ENCODE peak calls at places on chromosome 1, in four cellular contexts. K, Z, W and C are unnamed samples.

GRCh38 chr1:195584870-195585624 is 1023.2 kb downstream of the KCNT2 start:
- DNase-seq in K (no peak), Z (peak; percentile 31), W (no peak), C (no peak)

GRCh38 chr1:111851552-111851951 is 95.9 kb downstream of the DDX20 start:
- DNase-seq in K (no peak), Z (no peak), W (no peak), C (no peak)

GRCh38 chr1:230191079-230191478 is 124.0 kb downstream of the GALNT2 start:
- DNase-seq in K (peak; percentile 74), Z (no peak), W (no peak), C (no peak)

GRCh38 chr1:17307946-17308345 is at the start of gene PADI4:
- DNase-seq in K (peak; percentile 82), Z (no peak), W (no peak), C (no peak)

GRCh38 chr1:156807627-156808026 is 9.0 kb downstream of the SH2D2A start:
- DNase-seq in K (no peak), Z (no peak), W (no peak), C (no peak)

GRCh38 chr1:233509596-233509995 is 104.3 kb upstream of the KCNK1 start:
- DNase-seq in K (no peak), Z (no peak), W (no peak), C (no peak)

GRCh38 chr1:244011251-244011650 is 39.8 kb upstream of the ZBTB18 start:
- DNase-seq in K (no peak), Z (no peak), W (no peak), C (no peak)

GRCh38 chr1:4778056-4778455 is 123.6 kb downstream of the AJAP1 start:
- DNase-seq in K (peak; percentile 50), Z (no peak), W (no peak), C (peak; percentile 2)

GRCh38 chr1:26138974-26139558 is 19.8 kb upstream of the FAM110D start:
- DNase-seq in K (peak; percentile 67), Z (no peak), W (no peak), C (no peak)

GRCh38 chr1:6473974-6474814 is 8.2 kb upstream of the TNFRSF25 start:
- DNase-seq in K (no peak), Z (no peak), W (no peak), C (no peak)

GRCh38 chr1:66982561-66983285 is 57.9 kb downstream of the MIER1 start:
- DNase-seq in K (no peak), Z (no peak), W (peak; percentile 12), C (no peak)

GRCh38 chr1:93814795-93815737 is 63.9 kb downstream of the DNTTIP2 start:
- DNase-seq in K (peak; percentile 46), Z (no peak), W (no peak), C (no peak)

GRCh38 chr1:228004331-228004871 is 2.4 kb upstream of the WNT3A start:
- DNase-seq in K (peak; percentile 75), Z (peak; percentile 15), W (peak; percentile 33), C (peak; percentile 12)

GRCh38 chr1:159000627-159001026 is 9.1 kb upstream of the IFI16 start:
- DNase-seq in K (peak; percentile 15), Z (peak; percentile 10), W (no peak), C (no peak)

GRCh38 chr1:28028873-28029654 is 59.3 kb downstream of the EYA3 start:
- DNase-seq in K (no peak), Z (no peak), W (no peak), C (no peak)

GRCh38 chr1:182299728-182300581 is 91.6 kb downstream of the GLUL start:
- DNase-seq in K (peak; percentile 98), Z (no peak), W (peak; percentile 78), C (no peak)

GRCh38 chr1:2492091-2492490 is 16.0 kb downstream of the PLCH2 start:
- DNase-seq in K (no peak), Z (no peak), W (no peak), C (no peak)

GRCh38 chr1:1084372-1085170 is 10.5 kb upstream of the RNF223 start:
- DNase-seq in K (no peak), Z (no peak), W (no peak), C (no peak)

GRCh38 chr1:180927348-180927747 is 14.7 kb downstream of the KIAA1614 start:
- DNase-seq in K (no peak), Z (no peak), W (peak; percentile 28), C (no peak)

GRCh38 chr1:79633456-79633855 is 626.9 kb upstream of the ADGRL4 start:
- DNase-seq in K (no peak), Z (no peak), W (no peak), C (no peak)

DNA sequence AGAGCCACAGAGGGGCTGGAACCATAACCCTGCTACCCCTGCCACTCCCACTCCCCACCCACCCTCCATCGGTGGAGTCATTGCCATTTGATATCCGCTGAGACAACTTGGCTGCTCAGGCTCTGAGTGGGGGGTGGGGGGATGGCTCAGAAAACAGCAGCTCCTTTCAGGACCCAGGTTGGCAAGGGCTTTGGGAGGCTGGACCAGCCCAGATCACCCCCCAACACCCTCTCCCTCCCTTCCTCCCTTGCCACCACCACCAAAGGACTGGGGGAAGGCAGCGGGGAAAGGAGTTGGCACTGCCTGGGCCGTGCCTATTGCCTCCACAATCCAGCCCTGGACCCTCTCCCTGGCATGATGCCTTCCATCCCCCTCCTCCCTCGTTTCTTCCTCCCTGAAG is 1.7 kb downstream of the KCNJ10 start:
- DNase-seq in K (no peak), Z (no peak), W (no peak), C (no peak)
- H3K27ac ChIP-seq in K (no peak overlapping the region), Z (no peak overlapping the region), W (no peak overlapping the region), C (no peak overlapping the region)

DNA sequence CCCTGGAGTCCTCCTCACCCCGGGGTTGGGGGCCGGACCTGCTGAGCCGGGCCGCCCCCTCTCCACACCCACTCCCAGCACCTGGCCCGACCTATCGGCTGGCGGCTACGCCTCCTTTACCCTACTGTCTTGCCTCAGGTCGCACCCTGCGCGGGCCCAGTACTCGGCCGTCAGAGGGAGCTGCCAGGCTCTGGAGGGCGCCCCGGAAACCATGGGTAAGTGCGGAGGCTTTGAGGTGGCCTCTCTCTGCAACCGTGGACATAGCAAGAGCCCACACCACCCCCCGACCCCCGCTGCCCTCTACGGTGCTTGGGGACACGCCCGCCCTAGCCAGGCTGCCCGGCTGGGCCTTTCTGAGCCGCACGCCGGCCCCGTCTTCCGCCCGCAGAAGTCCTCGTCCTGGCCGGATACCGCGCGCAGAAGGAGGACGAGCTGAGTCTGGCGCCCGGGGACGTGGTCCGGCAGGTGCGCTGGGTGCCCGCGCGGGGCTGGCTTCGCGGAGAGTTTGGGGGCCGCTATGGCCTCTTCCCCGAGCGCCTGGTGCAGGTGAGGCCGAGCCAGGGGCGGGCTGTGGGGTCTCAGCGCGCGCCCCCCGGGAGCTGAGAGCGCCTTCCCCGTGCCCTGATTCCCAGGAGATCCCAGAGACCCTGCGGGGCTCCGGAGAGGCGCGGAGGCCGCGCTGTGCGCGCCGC is at the start of gene SH3D21:
- DNase-seq in K (peak; percentile 38), Z (no peak), W (peak; percentile 67), C (no peak)
- TF ChIP-seq POLR2AphosphoS5 in K (no peak), Z (peak; percentile 44), W (peak; percentile 44), C (peak; percentile 36)

GRCh38 chr1:81369814-81370213 is 430.9 kb upstream of the ADGRL2 start:
- DNase-seq in K (no peak), Z (no peak), W (no peak), C (no peak)

GRCh38 chr1:81377406-81377805 is 423.3 kb upstream of the ADGRL2 start:
- DNase-seq in K (no peak), Z (no peak), W (no peak), C (no peak)

GRCh38 chr1:81371864-81372263 is 428.9 kb upstream of the ADGRL2 start:
- DNase-seq in K (no peak), Z (no peak), W (no peak), C (no peak)

GRCh38 chr1:81375884-81376548 is 424.7 kb upstream of the ADGRL2 start:
- DNase-seq in K (no peak), Z (no peak), W (no peak), C (no peak)

GRCh38 chr1:81374481-81374880 is 426.3 kb upstream of the ADGRL2 start:
- DNase-seq in K (no peak), Z (no peak), W (no peak), C (no peak)
- TF ChIP-seq TCF7L2 in K (no peak), Z (no peak), W (no peak), C (no peak)

DNA sequence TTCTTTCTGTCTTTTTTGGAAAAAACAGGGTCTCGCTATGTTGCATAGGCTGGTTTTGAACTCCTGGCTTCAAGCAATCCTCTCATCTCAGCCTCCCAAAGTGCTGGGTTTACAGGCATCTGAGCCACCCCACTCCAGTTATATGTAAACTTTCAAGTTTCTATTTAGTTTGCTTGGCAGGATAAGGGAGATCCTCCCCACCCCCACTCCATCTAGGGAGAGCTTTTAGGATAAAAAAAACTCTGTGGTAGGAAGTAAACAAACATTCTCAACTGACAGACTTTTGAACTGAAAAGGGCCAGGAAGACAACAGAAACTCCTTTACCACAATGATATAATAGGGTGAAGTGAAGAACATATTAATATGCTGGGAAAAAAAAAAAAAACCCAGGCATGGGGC is 41.0 kb upstream of the ZNF326 start:
- DNase-seq in K (no peak), Z (no peak), W (no peak), C (no peak)
- H3K27ac ChIP-seq in K (no peak overlapping the region), Z (no peak overlapping the region), W (no peak overlapping the region), C (no peak overlapping the region)

DNA sequence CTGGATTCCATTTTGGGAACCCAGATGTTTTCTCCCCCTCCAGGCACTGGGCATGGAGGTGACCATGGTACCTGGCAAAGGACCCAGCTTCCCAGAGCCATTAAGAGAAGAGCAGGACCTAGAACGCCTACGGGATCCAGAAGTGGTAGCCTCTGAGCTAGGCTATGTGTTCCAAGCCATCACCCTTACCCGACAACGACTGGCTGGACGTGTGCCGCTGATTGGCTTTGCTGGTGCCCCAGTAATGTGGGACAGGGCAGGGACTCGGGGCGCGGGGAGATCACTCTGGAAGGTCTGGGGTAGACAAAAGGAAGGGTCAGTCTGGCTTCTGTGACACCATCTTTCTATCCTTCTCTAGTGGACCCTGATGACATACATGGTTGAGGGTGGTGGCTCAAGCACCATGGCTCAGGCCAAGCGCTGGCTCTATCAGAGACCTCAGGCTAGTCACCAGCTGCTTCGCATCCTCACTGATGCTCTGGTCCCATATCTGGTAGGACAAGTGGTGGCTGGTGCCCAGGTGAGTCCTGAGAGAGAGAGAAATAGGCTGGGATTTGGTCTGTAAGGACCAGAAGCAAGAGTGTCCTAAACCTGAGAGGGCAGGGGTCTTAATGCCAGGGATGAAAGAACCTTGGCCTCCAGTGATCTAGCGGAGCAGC is 1.6 kb downstream of the UROD start:
- DNase-seq in K (peak; percentile 15), Z (no peak), W (no peak), C (no peak)
- TF ChIP-seq POLR2AphosphoS5 in K (no peak), Z (no peak), W (no peak), C (no peak)